ENCODE peak calls at places on chromosomes 16 and 17, in six cellular contexts. One of them, this sample, is unnamed. For H3K4me1, the result is how much of the 10 kb centered on the place peaks cover.

GRCh38 chr17:16123531-16123930 is 91.8 kb downstream of the NCOR1 start:
- DNase-seq in prostate gland: no peak
- DNase-seq in esophagus muscularis mucosa: no peak
- DNase-seq in HCT116: no peak
- DNase-seq in breast epithelium: no peak
- DNase-seq in transverse colon: no peak
- DNase-seq in this sample: no peak

GRCh38 chr17:68634345-68634876 is 33.2 kb upstream of the FAM20A start:
- DNase-seq in prostate gland: no peak
- DNase-seq in breast epithelium: no peak
- DNase-seq in transverse colon: no peak
- DNase-seq in esophagus muscularis mucosa: no peak
- DNase-seq in HCT116: no peak
- DNase-seq in this sample: no peak

GRCh38 chr17:20997711-20998570 is 44.9 kb downstream of the USP22 start:
- DNase-seq in breast epithelium: peak
- DNase-seq in HCT116: no peak
- DNase-seq in esophagus muscularis mucosa: no peak
- DNase-seq in transverse colon: no peak
- DNase-seq in prostate gland: no peak
- DNase-seq in this sample: no peak

GRCh38 chr16:85556456-85557082 is 56.6 kb upstream of the GSE1 start:
- DNase-seq in prostate gland: peak
- DNase-seq in HCT116: no peak
- DNase-seq in esophagus muscularis mucosa: no peak
- DNase-seq in breast epithelium: no peak
- DNase-seq in transverse colon: peak
- DNase-seq in this sample: peak

GRCh38 chr16:27511657-27512056 is 38.1 kb downstream of the GTF3C1 start:
- DNase-seq in HCT116: no peak
- DNase-seq in breast epithelium: no peak
- DNase-seq in transverse colon: no peak
- DNase-seq in prostate gland: no peak
- DNase-seq in esophagus muscularis mucosa: no peak
- DNase-seq in this sample: no peak

GRCh38 chr16:31298958-31299357 is 39.2 kb downstream of the ITGAM start:
- DNase-seq in breast epithelium: no peak
- DNase-seq in transverse colon: no peak
- DNase-seq in prostate gland: no peak
- DNase-seq in HCT116: no peak
- DNase-seq in esophagus muscularis mucosa: no peak
- DNase-seq in this sample: no peak

GRCh38 chr16:20799599-20799998 is 6.7 kb downstream of the ERI2 start:
- DNase-seq in transverse colon: no peak
- DNase-seq in HCT116: peak
- DNase-seq in prostate gland: no peak
- DNase-seq in breast epithelium: no peak
- DNase-seq in esophagus muscularis mucosa: no peak
- DNase-seq in this sample: no peak

GRCh38 chr16:70694517-70695218 is 8.8 kb upstream of the MTSS2 start:
- DNase-seq in prostate gland: no peak
- DNase-seq in transverse colon: no peak
- DNase-seq in breast epithelium: no peak
- DNase-seq in esophagus muscularis mucosa: no peak
- DNase-seq in HCT116: no peak
- DNase-seq in this sample: no peak

GRCh38 chr16:51121009-51121347 is 30.1 kb downstream of the SALL1 start:
- DNase-seq in prostate gland: no peak
- DNase-seq in HCT116: no peak
- DNase-seq in esophagus muscularis mucosa: no peak
- DNase-seq in breast epithelium: no peak
- DNase-seq in transverse colon: no peak
- DNase-seq in this sample: no peak

GRCh38 chr16:324451-325334 is 27.8 kb downstream of the AXIN1 start:
- DNase-seq in esophagus muscularis mucosa: no peak
- DNase-seq in HCT116: no peak
- DNase-seq in breast epithelium: no peak
- DNase-seq in prostate gland: no peak
- DNase-seq in transverse colon: peak
- DNase-seq in this sample: peak

GRCh38 chr17:40301315-40301714 is 7.7 kb upstream of the RARA start:
- DNase-seq in HCT116: no peak
- DNase-seq in prostate gland: peak
- DNase-seq in esophagus muscularis mucosa: no peak
- DNase-seq in transverse colon: peak
- DNase-seq in breast epithelium: no peak
- DNase-seq in this sample: no peak

GRCh38 chr16:30923554-30924085 is at the start of gene FBXL19:
- DNase-seq in transverse colon: peak
- DNase-seq in prostate gland: no peak
- DNase-seq in HCT116: no peak
- DNase-seq in esophagus muscularis mucosa: no peak
- DNase-seq in breast epithelium: no peak
- DNase-seq in this sample: no peak

GRCh38 chr17:41307647-41308046 is 1.5 kb downstream of the KRTAP16-1 start:
- DNase-seq in breast epithelium: no peak
- DNase-seq in transverse colon: no peak
- DNase-seq in prostate gland: no peak
- DNase-seq in HCT116: no peak
- DNase-seq in esophagus muscularis mucosa: no peak
- DNase-seq in this sample: peak

GRCh38 chr17:21066394-21066793 is 23.6 kb upstream of the USP22 start:
- DNase-seq in breast epithelium: no peak
- DNase-seq in prostate gland: no peak
- DNase-seq in HCT116: no peak
- DNase-seq in transverse colon: no peak
- DNase-seq in esophagus muscularis mucosa: no peak
- DNase-seq in this sample: no peak

GRCh38 chr17:82949984-82950383 is 110.2 kb upstream of the ZNF750 start:
- DNase-seq in esophagus muscularis mucosa: no peak
- DNase-seq in prostate gland: no peak
- DNase-seq in HCT116: no peak
- DNase-seq in transverse colon: no peak
- DNase-seq in breast epithelium: no peak
- DNase-seq in this sample: no peak

GRCh38 chr17:82949361-82949760 is 109.5 kb upstream of the ZNF750 start:
- DNase-seq in breast epithelium: no peak
- DNase-seq in transverse colon: no peak
- DNase-seq in esophagus muscularis mucosa: no peak
- DNase-seq in HCT116: no peak
- DNase-seq in prostate gland: no peak
- DNase-seq in this sample: peak

GRCh38 chr17:82947051-82947991 is 107.5 kb upstream of the ZNF750 start:
- DNase-seq in prostate gland: no peak
- DNase-seq in esophagus muscularis mucosa: no peak
- DNase-seq in HCT116: no peak
- DNase-seq in transverse colon: no peak
- DNase-seq in breast epithelium: no peak
- DNase-seq in this sample: peak

GRCh38 chr17:82948957-82949356 is 109.1 kb upstream of the ZNF750 start:
- DNase-seq in breast epithelium: no peak
- DNase-seq in HCT116: no peak
- DNase-seq in esophagus muscularis mucosa: no peak
- DNase-seq in transverse colon: no peak
- DNase-seq in prostate gland: no peak
- DNase-seq in this sample: peak

GRCh38 chr17:82948081-82948511 is 108.3 kb upstream of the ZNF750 start:
- DNase-seq in HCT116: no peak
- DNase-seq in transverse colon: peak
- DNase-seq in breast epithelium: no peak
- DNase-seq in prostate gland: no peak
- DNase-seq in esophagus muscularis mucosa: no peak
- DNase-seq in this sample: peak
- TF ChIP-seq POLR2AphosphoS5 in HCT116: no peak
- TF ChIP-seq POLR2AphosphoS5 in transverse colon: no peak
- TF ChIP-seq POLR2AphosphoS5 in breast epithelium: no peak
- TF ChIP-seq POLR2AphosphoS5 in prostate gland: no peak
- TF ChIP-seq POLR2AphosphoS5 in esophagus muscularis mucosa: no peak
- TF ChIP-seq POLR2AphosphoS5 in this sample: no peak

DNA sequence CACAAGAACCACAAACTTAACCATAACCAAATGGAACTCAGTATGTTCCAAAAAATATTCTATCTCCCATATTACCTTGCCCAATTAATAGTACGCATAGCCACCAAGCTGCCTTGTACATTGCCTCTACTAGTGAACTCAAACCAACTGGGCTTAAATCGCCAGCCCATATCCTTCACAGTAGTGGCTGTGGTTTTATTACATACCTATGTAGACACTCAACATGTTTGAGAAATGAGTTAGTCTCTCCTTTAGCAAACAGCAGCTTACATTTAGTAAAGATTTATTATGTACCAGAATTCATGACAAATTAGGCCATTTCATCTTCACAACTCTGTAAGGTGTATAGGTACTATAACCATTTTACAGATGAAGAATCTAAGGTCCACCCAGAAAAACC is 41.4 kb downstream of the GRB2 start:
- DNase-seq in transverse colon: no peak
- DNase-seq in HCT116: no peak
- DNase-seq in breast epithelium: no peak
- DNase-seq in esophagus muscularis mucosa: no peak
- DNase-seq in prostate gland: no peak
- DNase-seq in this sample: no peak
- H3K4me1 ChIP-seq in transverse colon: half or more
- H3K4me1 ChIP-seq in HCT116: under half
- H3K4me1 ChIP-seq in breast epithelium: under half
- H3K4me1 ChIP-seq in esophagus muscularis mucosa: half or more
- H3K4me1 ChIP-seq in prostate gland: under half
- H3K4me1 ChIP-seq in this sample: half or more

DNA sequence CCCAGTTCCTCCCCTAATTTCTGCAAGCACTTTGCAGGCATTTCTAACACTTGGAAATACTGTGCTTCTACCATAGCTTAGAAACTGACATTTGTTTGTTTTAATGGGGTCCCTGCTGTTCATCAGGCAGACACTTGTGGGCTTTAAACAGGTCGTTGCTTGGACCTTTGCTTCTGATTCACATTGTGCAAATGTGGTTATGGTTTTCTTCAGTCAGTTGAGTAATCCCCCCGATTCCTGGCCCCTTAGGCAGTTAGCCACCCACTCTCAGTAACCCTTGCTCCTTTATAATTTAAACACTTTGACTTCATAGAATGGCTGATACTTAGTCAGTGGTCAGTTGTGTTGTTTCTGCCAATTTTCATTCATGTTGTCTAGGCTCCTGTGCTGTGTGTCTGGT is 39.4 kb downstream of the SLC47A1 start:
- DNase-seq in transverse colon: no peak
- DNase-seq in esophagus muscularis mucosa: no peak
- DNase-seq in HCT116: no peak
- DNase-seq in prostate gland: no peak
- DNase-seq in breast epithelium: no peak
- DNase-seq in this sample: no peak
- TF ChIP-seq POLR2AphosphoS5 in transverse colon: no peak
- TF ChIP-seq POLR2AphosphoS5 in esophagus muscularis mucosa: no peak
- TF ChIP-seq POLR2AphosphoS5 in HCT116: no peak
- TF ChIP-seq POLR2AphosphoS5 in prostate gland: no peak
- TF ChIP-seq POLR2AphosphoS5 in breast epithelium: no peak
- TF ChIP-seq POLR2AphosphoS5 in this sample: no peak

GRCh38 chr16:2024026-2024425 is 2.7 kb upstream of the NHERF2 start:
- DNase-seq in transverse colon: no peak
- DNase-seq in esophagus muscularis mucosa: no peak
- DNase-seq in breast epithelium: no peak
- DNase-seq in HCT116: no peak
- DNase-seq in prostate gland: no peak
- DNase-seq in this sample: no peak

GRCh38 chr16:2019919-2020831 is 590 bp downstream of the NPW start:
- DNase-seq in transverse colon: no peak
- DNase-seq in esophagus muscularis mucosa: no peak
- DNase-seq in breast epithelium: no peak
- DNase-seq in prostate gland: no peak
- DNase-seq in HCT116: no peak
- DNase-seq in this sample: no peak

GRCh38 chr16:2025251-2025650 is 1.5 kb upstream of the NHERF2 start:
- DNase-seq in breast epithelium: no peak
- DNase-seq in prostate gland: no peak
- DNase-seq in esophagus muscularis mucosa: no peak
- DNase-seq in transverse colon: no peak
- DNase-seq in HCT116: no peak
- DNase-seq in this sample: no peak

GRCh38 chr16:2023098-2023925 is 3.4 kb upstream of the NHERF2 start:
- DNase-seq in esophagus muscularis mucosa: peak
- DNase-seq in breast epithelium: peak
- DNase-seq in prostate gland: peak
- DNase-seq in transverse colon: peak
- DNase-seq in HCT116: peak
- DNase-seq in this sample: peak

DNA sequence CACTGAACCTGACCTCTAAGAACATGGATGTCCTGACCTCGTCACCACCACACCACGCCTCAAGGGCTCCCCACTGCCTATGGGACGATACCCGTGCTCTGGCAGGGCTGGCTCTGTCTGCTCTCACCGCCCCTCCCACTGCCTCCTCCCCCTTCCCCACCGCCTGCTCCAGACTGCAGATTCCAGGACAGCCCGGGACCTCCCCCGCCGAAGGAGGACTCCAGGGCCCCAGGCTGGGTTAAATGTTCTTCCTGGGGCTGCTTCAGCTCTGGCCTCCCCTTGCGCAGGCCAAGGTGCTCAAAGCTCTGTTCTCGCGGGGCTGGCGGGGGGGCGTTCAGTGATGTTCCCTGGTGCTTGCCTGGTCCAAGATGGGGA is 3.1 kb downstream of the NPW start:
- DNase-seq in prostate gland: no peak
- DNase-seq in transverse colon: no peak
- DNase-seq in HCT116: no peak
- DNase-seq in esophagus muscularis mucosa: no peak
- DNase-seq in breast epithelium: no peak
- DNase-seq in this sample: no peak
- H3K4me1 ChIP-seq in prostate gland: under half
- H3K4me1 ChIP-seq in transverse colon: under half
- H3K4me1 ChIP-seq in HCT116: under half
- H3K4me1 ChIP-seq in esophagus muscularis mucosa: half or more
- H3K4me1 ChIP-seq in breast epithelium: under half
- H3K4me1 ChIP-seq in this sample: half or more

DNA sequence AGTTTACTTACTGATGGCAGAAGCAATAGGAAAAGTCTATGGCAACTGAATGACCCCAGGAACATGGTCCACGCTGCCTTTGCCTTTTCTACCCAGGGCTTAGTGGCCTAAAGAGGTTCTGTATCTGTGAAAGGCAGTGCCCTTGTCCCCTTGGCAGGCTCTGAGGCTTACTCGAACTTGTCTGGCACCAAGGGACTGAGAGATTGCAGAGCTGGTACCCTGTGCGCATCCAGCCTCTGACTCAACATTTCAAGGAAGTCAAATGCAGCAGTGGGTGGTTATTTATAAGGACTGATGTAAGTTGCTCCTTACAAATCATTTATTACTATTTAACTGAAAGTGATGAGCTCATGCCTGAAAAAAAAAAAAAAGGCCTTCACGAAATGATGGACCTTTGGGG is 299.9 kb upstream of the MYOCD start:
- DNase-seq in transverse colon: peak
- DNase-seq in prostate gland: no peak
- DNase-seq in HCT116: no peak
- DNase-seq in esophagus muscularis mucosa: peak
- DNase-seq in breast epithelium: no peak
- DNase-seq in this sample: no peak
- TF ChIP-seq POLR2AphosphoS5 in transverse colon: peak
- TF ChIP-seq POLR2AphosphoS5 in prostate gland: no peak
- TF ChIP-seq POLR2AphosphoS5 in HCT116: no peak
- TF ChIP-seq POLR2AphosphoS5 in esophagus muscularis mucosa: peak
- TF ChIP-seq POLR2AphosphoS5 in breast epithelium: no peak
- TF ChIP-seq POLR2AphosphoS5 in this sample: no peak

This sample was measured in upper lobe of left lung.